ENCODE peak calls at places on chromosomes 3 and 15, in five cellular contexts. V is T-helper 9 cell; A is GM12878; I is stimulated activated CD4-positive, alpha-beta T cell treated with anti-CD3 and anti-CD28 coated beads, TNF-alpha, amount 100 ng/mL, for 1 hour; Z is ovary. P is an unnamed sample.

GRCh38 chr3:42118762-42119361 is 27.7 kb downstream of the TRAK1 start:
- DNase-seq in V (no peak), A (peak; percentile 71), I (no peak), Z (no peak), P (no peak)

GRCh38 chr3:64575211-64575844 is 112.5 kb downstream of the ADAMTS9 start:
- DNase-seq in V (no peak), A (no peak), I (no peak), Z (no peak), P (no peak)

GRCh38 chr3:27615555-27615954 is 106.6 kb downstream of the EOMES start:
- DNase-seq in V (no peak), A (no peak), I (no peak), Z (no peak), P (no peak)

GRCh38 chr15:71080705-71081104 is 34.6 kb upstream of the THSD4 start:
- DNase-seq in V (no peak), A (peak; percentile 3), I (no peak), Z (no peak), P (peak; percentile 34)

GRCh38 chr15:62940755-62941361 is 101.7 kb upstream of the TPM1 start:
- DNase-seq in V (no peak), A (no peak), I (no peak), Z (peak; percentile 68), P (peak; percentile 87)

GRCh38 chr3:8542190-8542980 is 40.8 kb downstream of the LMCD1 start:
- DNase-seq in V (no peak), A (no peak), I (no peak), Z (no peak), P (no peak)

GRCh38 chr3:52089691-52090090 is 33.3 kb upstream of the DUSP7 start:
- DNase-seq in V (no peak), A (no peak), I (no peak), Z (no peak), P (no peak)

GRCh38 chr3:156816091-156816793 is 9.9 kb upstream of the LEKR1 start:
- DNase-seq in V (peak; percentile 5), A (no peak), I (no peak), Z (peak; percentile 63), P (no peak)

GRCh38 chr15:32774022-32774421 is 56.2 kb downstream of the GREM1 start:
- DNase-seq in V (no peak), A (no peak), I (no peak), Z (no peak), P (no peak)

GRCh38 chr15:90343391-90343790 is 8.7 kb upstream of the ZNF774 start:
- DNase-seq in V (no peak), A (no peak), I (no peak), Z (no peak), P (no peak)

GRCh38 chr3:104176706-104177105 is 1190.0 kb upstream of the ALCAM start:
- DNase-seq in V (no peak), A (no peak), I (no peak), Z (no peak), P (no peak)

GRCh38 chr15:66603301-66604179 is 37.7 kb upstream of the LCTL start:
- DNase-seq in V (peak; percentile 54), A (no peak), I (peak; percentile 16), Z (peak; percentile 77), P (peak; percentile 48)

GRCh38 chr3:16994842-16995535 is 110.2 kb downstream of the PLCL2 start:
- DNase-seq in V (no peak), A (no peak), I (no peak), Z (no peak), P (no peak)

GRCh38 chr3:42661593-42662022 is 8.1 kb downstream of the ZBTB47 start:
- DNase-seq in V (no peak), A (no peak), I (no peak), Z (no peak), P (no peak)

GRCh38 chr15:55829826-55830225 is 86.9 kb upstream of the PRTG start:
- DNase-seq in V (no peak), A (peak; percentile 32), I (no peak), Z (no peak), P (no peak)

GRCh38 chr3:171157286-171157685 is 130.8 kb upstream of the SLC2A2 start:
- DNase-seq in V (no peak), A (no peak), I (no peak), Z (peak; percentile 51), P (no peak)

GRCh38 chr15:73926191-73927002 is at the start of gene LOXL1:
- DNase-seq in V (no peak), A (no peak), I (no peak), Z (peak; percentile 74), P (peak; percentile 82)

GRCh38 chr3:170476291-170476690 is 57.6 kb downstream of the CLDN11 start:
- DNase-seq in V (no peak), A (no peak), I (no peak), Z (no peak), P (no peak)

P was measured in tibial artery.